ENCODE peak calls at places on chromosomes 6 and 20, in four cellular contexts. Y is PC-9, X is pancreas, H is psoas muscle. G is an unnamed sample.
A peak's percentile ranks its signal among the peaks of the same experiment; 100 is the strongest.

GRCh38 chr6:168150551-168151444 is 71.8 kb upstream of the FRMD1 start:
- DNase-seq in Y (no peak), X (no peak), H (no peak), G (peak; percentile 59)

GRCh38 chr6:37306624-37307222 is 47.1 kb upstream of the RNF8 start:
- DNase-seq in Y (peak; percentile 8), X (no peak), H (no peak), G (no peak)

GRCh38 chr20:15708984-15709598 is 864.2 kb downstream of the KIF16B start:
- DNase-seq in Y (no peak), X (peak; percentile 21), H (peak; percentile 30), G (peak; percentile 65)

GRCh38 chr6:39891976-39892375 is 42.3 kb downstream of the MOCS1 start:
- DNase-seq in Y (no peak), X (no peak), H (no peak), G (no peak)

GRCh38 chr6:33655155-33655554 is 34.0 kb downstream of the ITPR3 start:
- DNase-seq in Y (no peak), X (no peak), H (no peak), G (no peak)

GRCh38 chr6:97123112-97123511 is 159.9 kb downstream of the MMS22L start:
- DNase-seq in Y (no peak), X (no peak), H (no peak), G (no peak)

GRCh38 chr20:14698125-14698524 is 360.7 kb upstream of the FLRT3 start:
- DNase-seq in Y (no peak), X (no peak), H (no peak), G (no peak)

GRCh38 chr20:18428490-18429173 is 38.2 kb downstream of the DZANK1 start:
- DNase-seq in Y (no peak), X (peak; percentile 20), H (no peak), G (no peak)

GRCh38 chr6:49606696-49607390 is 29.8 kb downstream of the RHAG start:
- DNase-seq in Y (peak; percentile 68), X (peak; percentile 12), H (no peak), G (peak; percentile 47)

GRCh38 chr6:31460361-31461025 is 37.5 kb upstream of the MICB start:
- DNase-seq in Y (no peak), X (no peak), H (no peak), G (no peak)

GRCh38 chr6:18454446-18454845 is 67.3 kb downstream of the RNF144B start:
- DNase-seq in Y (no peak), X (no peak), H (no peak), G (no peak)

GRCh38 chr6:34697544-34697836 is 923 bp upstream of the ILRUN start:
- DNase-seq in Y (no peak), X (no peak), H (no peak), G (no peak)

GRCh38 chr20:52049001-52049731 is 142.4 kb downstream of the ZFP64 start:
- DNase-seq in Y (no peak), X (no peak), H (no peak), G (no peak)

GRCh38 chr20:38889792-38890496 is 36.3 kb upstream of the FAM83D start:
- DNase-seq in Y (no peak), X (no peak), H (no peak), G (no peak)

GRCh38 chr20:48015136-48015925 is 230.1 kb upstream of the SULF2 start:
- DNase-seq in Y (no peak), X (no peak), H (no peak), G (no peak)
- TF ChIP-seq CTCF in Y (no peak), X (no peak), H (no peak), G (no peak)

GRCh38 chr6:13263669-13264068 is 64.7 kb downstream of the TBC1D7 start:
- DNase-seq in Y (no peak), X (no peak), H (no peak), G (no peak)
- H3K4me1 ChIP-seq in Y (peaks cover 18% of the 10 kb centered on the region), X (no peaks in the 10 kb centered on the region), H (no peaks in the 10 kb centered on the region), G (no peaks in the 10 kb centered on the region)

DNA sequence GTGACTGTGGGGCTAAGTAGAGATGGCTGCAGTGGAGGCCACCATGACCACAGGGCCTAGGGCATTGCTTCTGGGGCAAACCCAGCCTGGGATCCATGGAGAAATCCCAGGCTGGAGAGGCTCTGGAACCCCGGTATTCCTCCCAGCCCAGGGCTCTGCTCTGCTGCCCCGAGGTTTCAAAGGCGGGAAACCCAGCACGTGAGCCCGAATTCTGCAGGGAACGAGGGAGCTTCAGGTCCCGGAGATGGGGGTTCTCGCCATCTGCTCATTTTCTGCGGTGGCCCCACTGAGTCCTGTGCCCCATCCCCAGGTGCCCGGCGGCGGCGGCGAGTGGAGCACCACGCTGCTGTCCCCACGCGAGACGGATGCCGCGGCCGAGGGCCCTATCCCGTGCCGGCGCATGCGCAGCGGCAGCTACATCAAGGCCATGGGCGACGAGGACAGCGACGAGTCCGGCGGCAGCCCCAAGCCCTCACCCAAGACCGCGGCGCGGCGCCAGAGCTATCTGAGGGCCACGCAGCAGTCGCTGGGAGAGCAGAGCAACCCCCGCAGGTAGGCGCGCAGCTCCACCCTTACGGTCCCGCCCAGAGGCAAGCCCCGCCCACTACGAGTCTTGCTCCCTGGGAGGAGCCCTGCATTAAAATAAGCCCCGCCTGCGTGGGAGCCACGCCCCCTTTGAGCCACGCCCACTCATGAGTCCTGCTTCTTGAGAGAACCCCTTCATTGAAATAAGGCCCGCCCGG is 105.3 kb upstream of the MYL9 start:
- DNase-seq in Y (no peak), X (peak; percentile 78), H (peak; percentile 81), G (peak; percentile 90)
- H3K4me3 ChIP-seq in Y (no peak overlapping the region), X (peak overlapping the region; percentile 37), H (peak overlapping the region; percentile 62), G (no peak overlapping the region)

DNA sequence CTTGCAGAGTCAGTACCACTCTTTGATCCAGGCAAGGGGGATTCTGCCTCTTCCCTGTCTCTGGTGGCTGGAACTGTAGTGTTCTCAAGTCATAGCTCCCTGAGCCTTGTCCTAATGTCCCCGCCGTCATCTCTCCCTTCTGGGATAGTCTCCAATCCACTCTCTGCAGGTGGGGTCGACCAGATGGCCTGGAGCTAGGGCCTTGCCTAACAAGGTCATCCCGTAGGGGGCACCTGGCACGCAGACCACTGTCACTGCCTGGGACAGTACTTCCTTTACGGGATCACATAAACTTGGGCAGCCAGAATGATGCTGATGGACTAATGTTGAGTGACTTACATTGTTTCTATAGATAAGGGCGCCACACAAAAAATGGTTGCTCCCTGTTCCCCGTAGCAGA is 118.9 kb upstream of the SLC22A23 start:
- DNase-seq in Y (no peak), X (no peak), H (no peak), G (no peak)
- TF ChIP-seq CTCF in Y (no peak), X (no peak), H (no peak), G (no peak)

G was measured in mucosa of descending colon.